ENCODE peak calls at places on chromosomes 6 and 20, in ten cellular contexts. One of them, this sample, is unnamed.
A peak's percentile ranks its signal among the peaks of the same experiment; 100 is the strongest.

GRCh38 chr20:61684583-61685235 is 381.0 kb downstream of the TAF4 start:
- DNase-seq in non-pigmented ciliary epithelial cell: no peak
- DNase-seq in NCI-H2029: no peak
- DNase-seq in NCI-H1694 treated with DMSO at 0.1 percent for 48 hours: no peak
- DNase-seq in activated T-cell treated with anti-CD3 and anti-CD28 coated beads for 1 hour: no peak
- DNase-seq in NAMALWA: no peak
- DNase-seq in left cardiac atrium: no peak
- DNase-seq in glutamatergic neuron: no peak
- DNase-seq in left ventricle myocardium superior: no peak
- DNase-seq in T-helper 1 cell: no peak
- DNase-seq in this sample: no peak

GRCh38 chr20:34983995-34984735 is 28.5 kb downstream of the MYH7B start:
- DNase-seq in non-pigmented ciliary epithelial cell: no peak
- DNase-seq in NCI-H2029: no peak
- DNase-seq in NCI-H1694 treated with DMSO at 0.1 percent for 48 hours: no peak
- DNase-seq in activated T-cell treated with anti-CD3 and anti-CD28 coated beads for 1 hour: no peak
- DNase-seq in NAMALWA: no peak
- DNase-seq in left cardiac atrium: peak; percentile 15
- DNase-seq in glutamatergic neuron: no peak
- DNase-seq in left ventricle myocardium superior: peak; percentile 34
- DNase-seq in T-helper 1 cell: no peak
- DNase-seq in this sample: no peak

GRCh38 chr20:45987108-45987780 is 15.2 kb upstream of the ZNF335 start:
- DNase-seq in non-pigmented ciliary epithelial cell: no peak
- DNase-seq in NCI-H2029: peak; percentile 59
- DNase-seq in NCI-H1694 treated with DMSO at 0.1 percent for 48 hours: peak; percentile 22
- DNase-seq in activated T-cell treated with anti-CD3 and anti-CD28 coated beads for 1 hour: peak; percentile 72
- DNase-seq in NAMALWA: peak; percentile 69
- DNase-seq in left cardiac atrium: peak; percentile 78
- DNase-seq in glutamatergic neuron: peak; percentile 88
- DNase-seq in left ventricle myocardium superior: peak; percentile 85
- DNase-seq in T-helper 1 cell: peak; percentile 53
- DNase-seq in this sample: peak; percentile 74

GRCh38 chr20:57261488-57262243 is 4.8 kb downstream of the BMP7 start:
- DNase-seq in non-pigmented ciliary epithelial cell: no peak
- DNase-seq in NCI-H2029: no peak
- DNase-seq in NCI-H1694 treated with DMSO at 0.1 percent for 48 hours: no peak
- DNase-seq in activated T-cell treated with anti-CD3 and anti-CD28 coated beads for 1 hour: no peak
- DNase-seq in NAMALWA: no peak
- DNase-seq in left cardiac atrium: no peak
- DNase-seq in glutamatergic neuron: no peak
- DNase-seq in left ventricle myocardium superior: peak; percentile 48
- DNase-seq in T-helper 1 cell: no peak
- DNase-seq in this sample: no peak

GRCh38 chr6:88683734-88684133 is 279.7 kb downstream of the RNGTT start:
- DNase-seq in non-pigmented ciliary epithelial cell: no peak
- DNase-seq in NCI-H2029: no peak
- DNase-seq in NCI-H1694 treated with DMSO at 0.1 percent for 48 hours: no peak
- DNase-seq in activated T-cell treated with anti-CD3 and anti-CD28 coated beads for 1 hour: no peak
- DNase-seq in NAMALWA: no peak
- DNase-seq in left cardiac atrium: no peak
- DNase-seq in glutamatergic neuron: no peak
- DNase-seq in left ventricle myocardium superior: no peak
- DNase-seq in T-helper 1 cell: no peak
- DNase-seq in this sample: no peak

GRCh38 chr6:43871933-43872332 is 101.9 kb downstream of the VEGFA start:
- DNase-seq in non-pigmented ciliary epithelial cell: no peak
- DNase-seq in NCI-H2029: peak; percentile 72
- DNase-seq in NCI-H1694 treated with DMSO at 0.1 percent for 48 hours: no peak
- DNase-seq in activated T-cell treated with anti-CD3 and anti-CD28 coated beads for 1 hour: no peak
- DNase-seq in NAMALWA: no peak
- DNase-seq in left cardiac atrium: no peak
- DNase-seq in glutamatergic neuron: no peak
- DNase-seq in left ventricle myocardium superior: no peak
- DNase-seq in T-helper 1 cell: no peak
- DNase-seq in this sample: no peak

GRCh38 chr6:159077123-159077522 is 32.3 kb upstream of the TAGAP start:
- DNase-seq in non-pigmented ciliary epithelial cell: no peak
- DNase-seq in NCI-H2029: no peak
- DNase-seq in NCI-H1694 treated with DMSO at 0.1 percent for 48 hours: no peak
- DNase-seq in activated T-cell treated with anti-CD3 and anti-CD28 coated beads for 1 hour: no peak
- DNase-seq in NAMALWA: no peak
- DNase-seq in left cardiac atrium: no peak
- DNase-seq in glutamatergic neuron: no peak
- DNase-seq in left ventricle myocardium superior: no peak
- DNase-seq in T-helper 1 cell: no peak
- DNase-seq in this sample: no peak

GRCh38 chr6:33316603-33317417 is 734 bp downstream of the ZBTB22 start:
- DNase-seq in non-pigmented ciliary epithelial cell: no peak
- DNase-seq in NCI-H2029: no peak
- DNase-seq in NCI-H1694 treated with DMSO at 0.1 percent for 48 hours: no peak
- DNase-seq in activated T-cell treated with anti-CD3 and anti-CD28 coated beads for 1 hour: no peak
- DNase-seq in NAMALWA: peak; percentile 44
- DNase-seq in left cardiac atrium: no peak
- DNase-seq in glutamatergic neuron: no peak
- DNase-seq in left ventricle myocardium superior: peak; percentile 68
- DNase-seq in T-helper 1 cell: no peak
- DNase-seq in this sample: no peak

GRCh38 chr20:56542489-56543020 is 9.5 kb downstream of the FAM209B start:
- DNase-seq in non-pigmented ciliary epithelial cell: no peak
- DNase-seq in NCI-H2029: no peak
- DNase-seq in NCI-H1694 treated with DMSO at 0.1 percent for 48 hours: no peak
- DNase-seq in activated T-cell treated with anti-CD3 and anti-CD28 coated beads for 1 hour: no peak
- DNase-seq in NAMALWA: no peak
- DNase-seq in left cardiac atrium: no peak
- DNase-seq in glutamatergic neuron: no peak
- DNase-seq in left ventricle myocardium superior: no peak
- DNase-seq in T-helper 1 cell: no peak
- DNase-seq in this sample: no peak

GRCh38 chr6:99810942-99811633 is 182.9 kb downstream of the MCHR2 start:
- DNase-seq in non-pigmented ciliary epithelial cell: no peak
- DNase-seq in NCI-H2029: no peak
- DNase-seq in NCI-H1694 treated with DMSO at 0.1 percent for 48 hours: no peak
- DNase-seq in activated T-cell treated with anti-CD3 and anti-CD28 coated beads for 1 hour: no peak
- DNase-seq in NAMALWA: no peak
- DNase-seq in left cardiac atrium: no peak
- DNase-seq in glutamatergic neuron: no peak
- DNase-seq in left ventricle myocardium superior: no peak
- DNase-seq in T-helper 1 cell: no peak
- DNase-seq in this sample: no peak

GRCh38 chr6:20978176-20978614 is 443.9 kb downstream of the CDKAL1 start:
- DNase-seq in non-pigmented ciliary epithelial cell: peak; percentile 18
- DNase-seq in NCI-H2029: no peak
- DNase-seq in NCI-H1694 treated with DMSO at 0.1 percent for 48 hours: no peak
- DNase-seq in activated T-cell treated with anti-CD3 and anti-CD28 coated beads for 1 hour: no peak
- DNase-seq in NAMALWA: peak; percentile 5
- DNase-seq in left cardiac atrium: no peak
- DNase-seq in glutamatergic neuron: no peak
- DNase-seq in left ventricle myocardium superior: no peak
- DNase-seq in T-helper 1 cell: no peak
- DNase-seq in this sample: no peak

GRCh38 chr6:129200151-129200550 is 317.2 kb downstream of the LAMA2 start:
- DNase-seq in non-pigmented ciliary epithelial cell: no peak
- DNase-seq in NCI-H2029: no peak
- DNase-seq in NCI-H1694 treated with DMSO at 0.1 percent for 48 hours: no peak
- DNase-seq in activated T-cell treated with anti-CD3 and anti-CD28 coated beads for 1 hour: no peak
- DNase-seq in NAMALWA: no peak
- DNase-seq in left cardiac atrium: no peak
- DNase-seq in glutamatergic neuron: no peak
- DNase-seq in left ventricle myocardium superior: no peak
- DNase-seq in T-helper 1 cell: no peak
- DNase-seq in this sample: no peak

GRCh38 chr6:166360243-166361079 is 18.1 kb upstream of the SFT2D1 start:
- DNase-seq in non-pigmented ciliary epithelial cell: no peak
- DNase-seq in NCI-H2029: no peak
- DNase-seq in NCI-H1694 treated with DMSO at 0.1 percent for 48 hours: no peak
- DNase-seq in activated T-cell treated with anti-CD3 and anti-CD28 coated beads for 1 hour: no peak
- DNase-seq in NAMALWA: no peak
- DNase-seq in left cardiac atrium: no peak
- DNase-seq in glutamatergic neuron: peak; percentile 30
- DNase-seq in left ventricle myocardium superior: no peak
- DNase-seq in T-helper 1 cell: no peak
- DNase-seq in this sample: no peak

GRCh38 chr20:45538209-45538798 is 978 bp downstream of the WFDC6 start:
- DNase-seq in non-pigmented ciliary epithelial cell: no peak
- DNase-seq in NCI-H2029: no peak
- DNase-seq in NCI-H1694 treated with DMSO at 0.1 percent for 48 hours: no peak
- DNase-seq in activated T-cell treated with anti-CD3 and anti-CD28 coated beads for 1 hour: no peak
- DNase-seq in NAMALWA: no peak
- DNase-seq in left cardiac atrium: no peak
- DNase-seq in glutamatergic neuron: no peak
- DNase-seq in left ventricle myocardium superior: no peak
- DNase-seq in T-helper 1 cell: no peak
- DNase-seq in this sample: no peak

GRCh38 chr6:25831532-25832306 is at the start of gene SLC17A1:
- DNase-seq in non-pigmented ciliary epithelial cell: no peak
- DNase-seq in NCI-H2029: no peak
- DNase-seq in NCI-H1694 treated with DMSO at 0.1 percent for 48 hours: no peak
- DNase-seq in activated T-cell treated with anti-CD3 and anti-CD28 coated beads for 1 hour: no peak
- DNase-seq in NAMALWA: no peak
- DNase-seq in left cardiac atrium: no peak
- DNase-seq in glutamatergic neuron: no peak
- DNase-seq in left ventricle myocardium superior: no peak
- DNase-seq in T-helper 1 cell: no peak
- DNase-seq in this sample: no peak

GRCh38 chr20:62740286-62741141 is 31.9 kb downstream of the NTSR1 start:
- DNase-seq in non-pigmented ciliary epithelial cell: peak; percentile 58
- DNase-seq in NCI-H2029: no peak
- DNase-seq in NCI-H1694 treated with DMSO at 0.1 percent for 48 hours: no peak
- DNase-seq in activated T-cell treated with anti-CD3 and anti-CD28 coated beads for 1 hour: peak; percentile 55
- DNase-seq in NAMALWA: no peak
- DNase-seq in left cardiac atrium: peak; percentile 37
- DNase-seq in glutamatergic neuron: peak; percentile 16
- DNase-seq in left ventricle myocardium superior: peak; percentile 30
- DNase-seq in T-helper 1 cell: peak; percentile 56
- DNase-seq in this sample: peak; percentile 66

GRCh38 chr6:7147051-7147671 is 39.4 kb downstream of the RREB1 start:
- DNase-seq in non-pigmented ciliary epithelial cell: no peak
- DNase-seq in NCI-H2029: no peak
- DNase-seq in NCI-H1694 treated with DMSO at 0.1 percent for 48 hours: no peak
- DNase-seq in activated T-cell treated with anti-CD3 and anti-CD28 coated beads for 1 hour: no peak
- DNase-seq in NAMALWA: no peak
- DNase-seq in left cardiac atrium: no peak
- DNase-seq in glutamatergic neuron: no peak
- DNase-seq in left ventricle myocardium superior: no peak
- DNase-seq in T-helper 1 cell: no peak
- DNase-seq in this sample: no peak

GRCh38 chr6:47743744-47744143 is 38.1 kb upstream of the OPN5 start:
- DNase-seq in non-pigmented ciliary epithelial cell: no peak
- DNase-seq in NCI-H2029: no peak
- DNase-seq in NCI-H1694 treated with DMSO at 0.1 percent for 48 hours: no peak
- DNase-seq in activated T-cell treated with anti-CD3 and anti-CD28 coated beads for 1 hour: no peak
- DNase-seq in NAMALWA: no peak
- DNase-seq in left cardiac atrium: no peak
- DNase-seq in glutamatergic neuron: no peak
- DNase-seq in left ventricle myocardium superior: no peak
- DNase-seq in T-helper 1 cell: no peak
- DNase-seq in this sample: no peak

GRCh38 chr6:113363866-113364265 is 493.3 kb upstream of the MARCKS start:
- DNase-seq in non-pigmented ciliary epithelial cell: no peak
- DNase-seq in NCI-H2029: no peak
- DNase-seq in NCI-H1694 treated with DMSO at 0.1 percent for 48 hours: no peak
- DNase-seq in activated T-cell treated with anti-CD3 and anti-CD28 coated beads for 1 hour: no peak
- DNase-seq in NAMALWA: no peak
- DNase-seq in left cardiac atrium: no peak
- DNase-seq in glutamatergic neuron: no peak
- DNase-seq in left ventricle myocardium superior: no peak
- DNase-seq in T-helper 1 cell: no peak
- DNase-seq in this sample: no peak

GRCh38 chr6:43628392-43629103 is 516 bp downstream of the GTPBP2 start:
- DNase-seq in non-pigmented ciliary epithelial cell: no peak
- DNase-seq in NCI-H2029: peak; percentile 45
- DNase-seq in NCI-H1694 treated with DMSO at 0.1 percent for 48 hours: peak; percentile 17
- DNase-seq in activated T-cell treated with anti-CD3 and anti-CD28 coated beads for 1 hour: peak; percentile 39
- DNase-seq in NAMALWA: peak; percentile 79
- DNase-seq in left cardiac atrium: peak; percentile 60
- DNase-seq in glutamatergic neuron: peak; percentile 46
- DNase-seq in left ventricle myocardium superior: no peak
- DNase-seq in T-helper 1 cell: peak; percentile 13
- DNase-seq in this sample: peak; percentile 21

GRCh38 chr6:13484138-13484708 is 3.2 kb downstream of the GFOD1 start:
- DNase-seq in non-pigmented ciliary epithelial cell: no peak
- DNase-seq in NCI-H2029: no peak
- DNase-seq in NCI-H1694 treated with DMSO at 0.1 percent for 48 hours: no peak
- DNase-seq in activated T-cell treated with anti-CD3 and anti-CD28 coated beads for 1 hour: no peak
- DNase-seq in NAMALWA: no peak
- DNase-seq in left cardiac atrium: no peak
- DNase-seq in glutamatergic neuron: no peak
- DNase-seq in left ventricle myocardium superior: no peak
- DNase-seq in T-helper 1 cell: no peak
- DNase-seq in this sample: no peak

GRCh38 chr6:2857185-2857579 is 15.5 kb upstream of the SERPINB1 start:
- DNase-seq in non-pigmented ciliary epithelial cell: no peak
- DNase-seq in NCI-H2029: no peak
- DNase-seq in NCI-H1694 treated with DMSO at 0.1 percent for 48 hours: no peak
- DNase-seq in activated T-cell treated with anti-CD3 and anti-CD28 coated beads for 1 hour: no peak
- DNase-seq in NAMALWA: no peak
- DNase-seq in left cardiac atrium: no peak
- DNase-seq in glutamatergic neuron: no peak
- DNase-seq in left ventricle myocardium superior: no peak
- DNase-seq in T-helper 1 cell: no peak
- DNase-seq in this sample: no peak